ENCODE peak calls at places on chromosome 15, in seven cellular contexts. W is AG08395; Q is activated CD4-positive, alpha-beta T cell treated with anti-CD3 and anti-CD28 coated beads, Interleukin-2, amount 50 U/mL, for 24 hours; C is iris pigment epithelial cell; O is endothelial cell; Y is T follicular helper cell; K is T-helper 17 cell. J is an unnamed sample.

GRCh38 chr15:77631790-77632551 is 741 bp downstream of the LINGO1 start:
- DNase-seq in W (no peak), Q (no peak), C (no peak), O (peak), Y (no peak), K (no peak), J (peak)

GRCh38 chr15:72358532-72359180 is 17.2 kb downstream of the HEXA start:
- DNase-seq in W (peak), Q (no peak), C (peak), O (no peak), Y (no peak), K (no peak), J (no peak)

GRCh38 chr15:39582286-39582976 is 1.6 kb downstream of the THBS1 start:
- DNase-seq in W (no peak), Q (no peak), C (no peak), O (no peak), Y (no peak), K (no peak), J (no peak)

GRCh38 chr15:68699124-68699880 is 120.5 kb downstream of the CORO2B start:
- DNase-seq in W (no peak), Q (no peak), C (no peak), O (no peak), Y (no peak), K (no peak), J (no peak)

GRCh38 chr15:72050700-72051099 is 67.2 kb downstream of the MYO9A start:
- DNase-seq in W (peak), Q (no peak), C (no peak), O (no peak), Y (no peak), K (no peak), J (no peak)

GRCh38 chr15:71790081-71790480 is 20.3 kb upstream of the NR2E3 start:
- DNase-seq in W (no peak), Q (no peak), C (peak), O (no peak), Y (no peak), K (no peak), J (no peak)

GRCh38 chr15:100334905-100335304 is 6.9 kb downstream of the ADAMTS17 start:
- DNase-seq in W (no peak), Q (no peak), C (no peak), O (no peak), Y (no peak), K (no peak), J (no peak)

GRCh38 chr15:79031201-79031600 is 59.4 kb downstream of the RASGRF1 start:
- DNase-seq in W (no peak), Q (no peak), C (no peak), O (no peak), Y (no peak), K (no peak), J (no peak)

GRCh38 chr15:29021901-29022300 is 136.1 kb downstream of the APBA2 start:
- DNase-seq in W (no peak), Q (no peak), C (no peak), O (no peak), Y (no peak), K (no peak), J (no peak)

GRCh38 chr15:81941479-81941878 is 104.3 kb downstream of the MEX3B start:
- DNase-seq in W (no peak), Q (no peak), C (no peak), O (no peak), Y (no peak), K (no peak), J (no peak)

GRCh38 chr15:30865257-30865656 is 38.5 kb upstream of the FAN1 start:
- DNase-seq in W (no peak), Q (no peak), C (no peak), O (no peak), Y (no peak), K (no peak), J (no peak)

GRCh38 chr15:66873856-66874255 is 171.8 kb downstream of the SMAD6 start:
- DNase-seq in W (no peak), Q (no peak), C (no peak), O (no peak), Y (no peak), K (no peak), J (no peak)

GRCh38 chr15:77455696-77456293 is 35.1 kb downstream of the HMG20A start:
- DNase-seq in W (peak), Q (no peak), C (peak), O (no peak), Y (no peak), K (no peak), J (no peak)

GRCh38 chr15:65033659-65034269 is 4.3 kb upstream of the MTFMT start:
- DNase-seq in W (peak), Q (no peak), C (peak), O (no peak), Y (peak), K (no peak), J (no peak)

GRCh38 chr15:40929730-40930429 is 740 bp downstream of the DLL4 start:
- DNase-seq in W (peak), Q (no peak), C (peak), O (no peak), Y (no peak), K (no peak), J (no peak)

GRCh38 chr15:77528290-77528967 is 104.3 kb downstream of the LINGO1 start:
- DNase-seq in W (no peak), Q (no peak), C (no peak), O (no peak), Y (no peak), K (no peak), J (no peak)

GRCh38 chr15:77905301-77905920 is 172.1 kb downstream of the TBC1D2B start:
- DNase-seq in W (no peak), Q (no peak), C (no peak), O (no peak), Y (no peak), K (no peak), J (no peak)

GRCh38 chr15:37860896-37861295 is 73.5 kb upstream of the TMCO5A start:
- DNase-seq in W (no peak), Q (no peak), C (no peak), O (no peak), Y (no peak), K (no peak), J (no peak)

GRCh38 chr15:40511472-40512133 is 40.8 kb downstream of the CHST14 start:
- DNase-seq in W (peak), Q (no peak), C (peak), O (peak), Y (no peak), K (peak), J (peak)

J was measured in HuH-7.5.